ENCODE peak calls at places on chromosomes 5 and 9, in eight cellular contexts. M is endodermal cell, G is iris pigment epithelial cell, Z is neuronal stem cell, F is NCI-H1417, Y is Calu3, N is NCI-H2029, L is ELR. X is an unnamed sample.
A peak's percentile ranks its signal among the peaks of the same experiment; 100 is the strongest.

GRCh38 chr9:81535542-81536241 is 153.7 kb downstream of the TLE1 start:
- DNase-seq in M (no peak), G (peak; percentile 95), Z (peak; percentile 65), F (peak; percentile 33), Y (no peak), N (no peak), L (peak; percentile 7), X (peak; percentile 93)

GRCh38 chr9:130022566-130023146 is 20.3 kb downstream of the FNBP1 start:
- DNase-seq in M (no peak), G (no peak), Z (no peak), F (no peak), Y (no peak), N (no peak), L (no peak), X (no peak)

GRCh38 chr5:110441035-110441434 is 285.4 kb downstream of the TMEM232 start:
- DNase-seq in M (peak; percentile 74), G (peak; percentile 37), Z (peak; percentile 11), F (peak; percentile 13), Y (peak; percentile 35), N (no peak), L (peak; percentile 50), X (peak; percentile 67)

GRCh38 chr9:13145340-13145739 is 134.2 kb downstream of the MPDZ start:
- DNase-seq in M (no peak), G (no peak), Z (no peak), F (no peak), Y (no peak), N (no peak), L (no peak), X (no peak)

GRCh38 chr9:84140535-84141101 is 160.0 kb downstream of the RMI1 start:
- DNase-seq in M (peak; percentile 81), G (peak; percentile 10), Z (peak; percentile 42), F (peak; percentile 88), Y (peak; percentile 17), N (peak; percentile 39), L (peak; percentile 15), X (peak; percentile 43)

GRCh38 chr5:59133801-59134261 is 551.0 kb downstream of the RAB3C start:
- DNase-seq in M (no peak), G (peak; percentile 70), Z (no peak), F (no peak), Y (no peak), N (no peak), L (peak; percentile 82), X (peak; percentile 90)

GRCh38 chr5:31692561-31693221 is 53.8 kb downstream of the PDZD2 start:
- DNase-seq in M (no peak), G (no peak), Z (no peak), F (no peak), Y (no peak), N (no peak), L (no peak), X (no peak)

GRCh38 chr5:131792900-131793299 is 3.9 kb downstream of the FNIP1 start:
- DNase-seq in M (no peak), G (no peak), Z (no peak), F (no peak), Y (no peak), N (no peak), L (no peak), X (no peak)

GRCh38 chr5:140362875-140363630 is 3.1 kb downstream of the SLC4A9 start:
- DNase-seq in M (peak; percentile 98), G (peak; percentile 60), Z (peak; percentile 69), F (no peak), Y (peak; percentile 95), N (peak; percentile 71), L (peak; percentile 82), X (peak; percentile 66)

GRCh38 chr5:107389130-107389553 is 281.6 kb downstream of the EFNA5 start:
- DNase-seq in M (no peak), G (peak; percentile 83), Z (no peak), F (peak; percentile 26), Y (peak; percentile 67), N (peak; percentile 62), L (peak; percentile 66), X (peak; percentile 66)

GRCh38 chr5:134664448-134664847 is 15.9 kb downstream of the SEC24A start:
- DNase-seq in M (no peak), G (no peak), Z (no peak), F (no peak), Y (no peak), N (no peak), L (no peak), X (no peak)

X was measured in mesenchymal stem cell.